ENCODE peak calls at places on chromosomes 12 and 14, in four cellular contexts. One of them, this sample, is unnamed.

GRCh38 chr12:2851931-2852330 is 4.9 kb downstream of the TEX52 start:
- DNase-seq in tibial artery: no peak
- DNase-seq in ovary: no peak
- DNase-seq in A549: no peak
- DNase-seq in this sample: no peak

GRCh38 chr12:88723219-88723618 is 142.9 kb upstream of the KITLG start:
- DNase-seq in tibial artery: no peak
- DNase-seq in ovary: no peak
- DNase-seq in A549: no peak
- DNase-seq in this sample: no peak

GRCh38 chr12:45674583-45674982 is 54.9 kb upstream of the ARID2 start:
- DNase-seq in tibial artery: peak; percentile 54
- DNase-seq in ovary: peak; percentile 40
- DNase-seq in A549: no peak
- DNase-seq in this sample: no peak

GRCh38 chr12:19031032-19031431 is 98.5 kb upstream of the PLEKHA5 start:
- DNase-seq in tibial artery: no peak
- DNase-seq in ovary: no peak
- DNase-seq in A549: peak; percentile 47
- DNase-seq in this sample: no peak

GRCh38 chr12:50110762-50111416 is 1.1 kb upstream of the COX14 start:
- DNase-seq in tibial artery: peak; percentile 67
- DNase-seq in ovary: peak; percentile 52
- DNase-seq in A549: no peak
- DNase-seq in this sample: peak; percentile 73

GRCh38 chr14:65991124-65991523 is 495.0 kb upstream of the CCDC196 start:
- DNase-seq in tibial artery: no peak
- DNase-seq in ovary: no peak
- DNase-seq in A549: no peak
- DNase-seq in this sample: no peak

GRCh38 chr12:39713552-39713951 is 93.9 kb upstream of the ABCD2 start:
- DNase-seq in tibial artery: no peak
- DNase-seq in ovary: no peak
- DNase-seq in A549: no peak
- DNase-seq in this sample: no peak

GRCh38 chr14:69685716-69686115 is 74.3 kb downstream of the SUSD6 start:
- DNase-seq in tibial artery: peak; percentile 65
- DNase-seq in ovary: peak; percentile 73
- DNase-seq in A549: no peak
- DNase-seq in this sample: peak; percentile 69

GRCh38 chr12:45730842-45731336 is 1.4 kb downstream of the ARID2 start:
- DNase-seq in tibial artery: no peak
- DNase-seq in ovary: no peak
- DNase-seq in A549: no peak
- DNase-seq in this sample: no peak

GRCh38 chr12:60666895-60667294 is 1071.1 kb downstream of the SLC16A7 start:
- DNase-seq in tibial artery: no peak
- DNase-seq in ovary: no peak
- DNase-seq in A549: no peak
- DNase-seq in this sample: no peak

GRCh38 chr14:63752449-63753169 is 24.7 kb upstream of the SGPP1 start:
- DNase-seq in tibial artery: peak; percentile 29
- DNase-seq in ovary: no peak
- DNase-seq in A549: no peak
- DNase-seq in this sample: no peak

GRCh38 chr12:132019891-132020290 is 70.1 kb downstream of the EP400 start:
- DNase-seq in tibial artery: no peak
- DNase-seq in ovary: no peak
- DNase-seq in A549: no peak
- DNase-seq in this sample: no peak

GRCh38 chr12:71335668-71336257 is 103.8 kb upstream of the LGR5 start:
- DNase-seq in tibial artery: no peak
- DNase-seq in ovary: no peak
- DNase-seq in A549: no peak
- DNase-seq in this sample: no peak

GRCh38 chr12:6613776-6614512 is 6.8 kb upstream of the CHD4 start:
- DNase-seq in tibial artery: peak; percentile 95
- DNase-seq in ovary: peak; percentile 97
- DNase-seq in A549: peak; percentile 68
- DNase-seq in this sample: peak; percentile 90

GRCh38 chr12:132835076-132835870 is 6.6 kb upstream of the GOLGA3 start:
- DNase-seq in tibial artery: no peak
- DNase-seq in ovary: no peak
- DNase-seq in A549: no peak
- DNase-seq in this sample: no peak

GRCh38 chr14:61503167-61503801 is 181.9 kb downstream of the PRKCH start:
- DNase-seq in tibial artery: no peak
- DNase-seq in ovary: no peak
- DNase-seq in A549: no peak
- DNase-seq in this sample: no peak

GRCh38 chr12:1171657-1172056 is 180.6 kb downstream of the ERC1 start:
- DNase-seq in tibial artery: no peak
- DNase-seq in ovary: no peak
- DNase-seq in A549: no peak
- DNase-seq in this sample: no peak

GRCh38 chr12:131454418-131455217 is 256.3 kb upstream of the SFSWAP start:
- DNase-seq in tibial artery: no peak
- DNase-seq in ovary: no peak
- DNase-seq in A549: peak; percentile 87
- DNase-seq in this sample: no peak

GRCh38 chr12:101021911-101022388 is 188.1 kb downstream of the SLC5A8 start:
- DNase-seq in tibial artery: no peak
- DNase-seq in ovary: no peak
- DNase-seq in A549: peak; percentile 14
- DNase-seq in this sample: no peak

DNA sequence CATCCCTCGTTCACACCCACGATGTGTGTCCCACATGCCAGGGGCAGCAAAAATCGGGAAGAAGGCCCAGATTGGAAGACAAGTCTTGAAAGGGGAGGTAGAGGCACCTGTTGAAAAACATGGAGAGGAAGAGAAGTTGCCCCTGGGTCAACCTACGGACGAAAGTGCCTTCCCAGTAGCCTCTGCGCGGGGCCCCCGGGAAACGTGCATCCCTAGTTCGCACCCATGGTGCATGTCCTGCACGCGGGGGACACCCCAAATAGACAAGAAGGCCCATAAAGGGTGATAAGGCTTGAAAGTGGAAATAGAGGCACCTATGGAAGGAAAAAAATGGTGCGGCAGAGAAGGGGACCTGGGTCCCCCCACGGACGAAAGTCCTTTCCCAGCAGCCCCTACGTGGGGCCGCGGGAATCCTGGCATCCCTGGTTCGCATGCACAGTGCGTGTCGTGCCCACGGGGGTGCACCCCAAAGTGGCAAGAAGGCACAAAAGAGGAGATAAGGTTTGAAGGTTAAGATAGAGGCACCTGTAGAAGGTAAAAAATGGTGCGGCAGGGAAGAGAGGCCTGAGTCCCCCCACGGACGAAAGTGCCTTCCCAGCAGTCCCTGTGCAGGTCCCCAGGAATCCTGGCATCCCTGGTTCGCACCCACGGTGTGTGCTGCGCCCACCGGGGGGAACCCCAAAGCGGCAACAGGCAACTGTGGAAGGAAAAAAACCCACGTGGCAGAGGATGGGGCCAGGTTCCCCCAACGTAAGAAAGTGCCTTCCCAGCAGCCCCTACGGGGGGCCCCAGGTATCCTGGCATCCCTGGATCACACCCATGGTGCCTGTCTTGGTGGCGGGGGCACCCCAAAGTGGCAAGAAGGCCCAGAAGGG is 278.3 kb downstream of the ALG10 start:
- DNase-seq in tibial artery: no peak
- DNase-seq in ovary: no peak
- DNase-seq in A549: no peak
- DNase-seq in this sample: no peak
- H3K9me3 ChIP-seq in tibial artery: peaks cover 4% of the 10 kb centered on the region
- H3K9me3 ChIP-seq in ovary: no peaks in the 10 kb centered on the region
- H3K9me3 ChIP-seq in A549: no peaks in the 10 kb centered on the region
- H3K9me3 ChIP-seq in this sample: peaks cover 10% of the 10 kb centered on the region

GRCh38 chr14:104984056-104984894 is 1.3 kb upstream of the CLBA1 start:
- DNase-seq in tibial artery: no peak
- DNase-seq in ovary: peak; percentile 41
- DNase-seq in A549: no peak
- DNase-seq in this sample: no peak
- H3K4me1 ChIP-seq in tibial artery: peaks cover 11% of the 10 kb centered on the region
- H3K4me1 ChIP-seq in ovary: peaks cover 4% of the 10 kb centered on the region
- H3K4me1 ChIP-seq in A549: peaks cover 32% of the 10 kb centered on the region
- H3K4me1 ChIP-seq in this sample: peaks cover 18% of the 10 kb centered on the region

GRCh38 chr14:99624024-99624423 is 20.0 kb upstream of the CCDC85C start:
- DNase-seq in tibial artery: no peak
- DNase-seq in ovary: no peak
- DNase-seq in A549: no peak
- DNase-seq in this sample: no peak

GRCh38 chr14:99627100-99627499 is 17.8 kb upstream of the HHIPL1 start:
- DNase-seq in tibial artery: no peak
- DNase-seq in ovary: no peak
- DNase-seq in A549: no peak
- DNase-seq in this sample: no peak

GRCh38 chr14:99625476-99625875 is 19.5 kb upstream of the HHIPL1 start:
- DNase-seq in tibial artery: no peak
- DNase-seq in ovary: no peak
- DNase-seq in A549: no peak
- DNase-seq in this sample: no peak

GRCh38 chr14:99626041-99626648 is 18.8 kb upstream of the HHIPL1 start:
- DNase-seq in tibial artery: no peak
- DNase-seq in ovary: no peak
- DNase-seq in A549: no peak
- DNase-seq in this sample: no peak

GRCh38 chr14:99624971-99625370 is 20.0 kb upstream of the HHIPL1 start:
- DNase-seq in tibial artery: no peak
- DNase-seq in ovary: no peak
- DNase-seq in A549: no peak
- DNase-seq in this sample: no peak
- TF ChIP-seq CTCF in tibial artery: no peak
- TF ChIP-seq CTCF in ovary: no peak
- TF ChIP-seq CTCF in A549: no peak
- TF ChIP-seq CTCF in this sample: no peak

GRCh38 chr14:106509795-106510194 is 983.4 kb downstream of the TMEM121 start:
- DNase-seq in tibial artery: no peak
- DNase-seq in ovary: no peak
- DNase-seq in A549: no peak
- DNase-seq in this sample: no peak

GRCh38 chr14:106509176-106509575 is 982.8 kb downstream of the TMEM121 start:
- DNase-seq in tibial artery: no peak
- DNase-seq in ovary: no peak
- DNase-seq in A549: no peak
- DNase-seq in this sample: no peak

GRCh38 chr14:106518054-106518943 is 991.9 kb downstream of the TMEM121 start:
- DNase-seq in tibial artery: no peak
- DNase-seq in ovary: no peak
- DNase-seq in A549: no peak
- DNase-seq in this sample: peak; percentile 67

GRCh38 chr14:106511411-106512198 is 985.2 kb downstream of the TMEM121 start:
- DNase-seq in tibial artery: no peak
- DNase-seq in ovary: no peak
- DNase-seq in A549: no peak
- DNase-seq in this sample: no peak

DNA sequence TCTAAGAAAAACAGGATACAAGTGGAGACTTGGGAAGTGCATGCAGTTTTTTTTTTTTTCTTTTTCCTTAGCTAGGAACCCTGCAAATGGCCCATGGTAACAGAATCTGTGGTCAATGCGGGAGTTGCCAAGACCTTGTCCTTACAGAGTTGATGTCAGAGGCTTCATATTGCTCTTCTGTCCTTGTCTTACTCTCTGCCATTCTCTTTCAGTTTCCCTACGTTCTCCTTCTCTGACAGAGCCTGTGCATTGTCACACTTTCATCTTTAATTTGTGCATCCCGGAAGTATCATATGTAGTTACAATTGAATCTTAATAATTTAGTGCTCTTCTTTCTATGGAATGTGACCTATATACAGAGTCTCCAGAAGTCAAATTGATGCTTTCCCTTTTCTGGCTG is 986.9 kb downstream of the TMEM121 start:
- DNase-seq in tibial artery: no peak
- DNase-seq in ovary: no peak
- DNase-seq in A549: no peak
- DNase-seq in this sample: no peak
- H3K9me3 ChIP-seq in tibial artery: no peaks in the 10 kb centered on the region
- H3K9me3 ChIP-seq in ovary: no peaks in the 10 kb centered on the region
- H3K9me3 ChIP-seq in A549: no peaks in the 10 kb centered on the region
- H3K9me3 ChIP-seq in this sample: no peaks in the 10 kb centered on the region

DNA sequence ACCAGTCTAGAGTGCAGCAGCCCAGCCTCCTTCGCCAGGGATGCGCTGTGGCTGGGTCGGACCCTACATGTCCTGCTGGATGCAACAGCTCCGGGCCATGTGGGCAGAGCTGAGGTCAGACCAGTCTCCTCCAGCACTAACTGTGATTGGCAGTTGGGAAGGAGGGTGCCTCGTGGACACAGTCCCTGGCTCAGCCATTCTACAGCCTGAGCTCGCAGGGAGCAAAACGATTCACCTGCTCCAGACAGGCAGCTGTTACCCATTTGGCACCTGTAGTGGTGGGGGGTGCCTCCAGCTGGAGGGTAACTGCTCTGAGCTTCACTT is 6.3 kb upstream of the ASB2 start:
- DNase-seq in tibial artery: no peak
- DNase-seq in ovary: no peak
- DNase-seq in A549: no peak
- DNase-seq in this sample: no peak
- H3K4me1 ChIP-seq in tibial artery: peaks cover 62% of the 10 kb centered on the region
- H3K4me1 ChIP-seq in ovary: peaks cover 2% of the 10 kb centered on the region
- H3K4me1 ChIP-seq in A549: peaks cover 15% of the 10 kb centered on the region
- H3K4me1 ChIP-seq in this sample: peaks cover 18% of the 10 kb centered on the region

GRCh38 chr14:77603031-77603430 is 13.4 kb downstream of the SPTLC2 start:
- DNase-seq in tibial artery: no peak
- DNase-seq in ovary: no peak
- DNase-seq in A549: no peak
- DNase-seq in this sample: no peak

GRCh38 chr14:77605392-77605978 is 11.0 kb downstream of the SPTLC2 start:
- DNase-seq in tibial artery: no peak
- DNase-seq in ovary: no peak
- DNase-seq in A549: no peak
- DNase-seq in this sample: no peak

GRCh38 chr14:77601846-77602609 is 14.4 kb downstream of the SPTLC2 start:
- DNase-seq in tibial artery: no peak
- DNase-seq in ovary: no peak
- DNase-seq in A549: no peak
- DNase-seq in this sample: no peak

GRCh38 chr14:77599894-77600293 is 16.5 kb downstream of the SPTLC2 start:
- DNase-seq in tibial artery: no peak
- DNase-seq in ovary: no peak
- DNase-seq in A549: no peak
- DNase-seq in this sample: peak; percentile 38

GRCh38 chr14:77603654-77604270 is 12.7 kb downstream of the SPTLC2 start:
- DNase-seq in tibial artery: peak; percentile 58
- DNase-seq in ovary: no peak
- DNase-seq in A549: peak; percentile 56
- DNase-seq in this sample: peak; percentile 51
- TF ChIP-seq CTCF in tibial artery: no peak
- TF ChIP-seq CTCF in ovary: no peak
- TF ChIP-seq CTCF in A549: peak; percentile 41
- TF ChIP-seq CTCF in this sample: peak; percentile 17